ENCODE peak calls at places on chromosomes 7 and 10, in nine cellular contexts. Q is neuronal stem cell, E is psoas muscle, F is GM23248, U is fibroblast of lung, T is transverse colon, J is gastrocnemius medialis, N is heart right ventricle, A is heart left ventricle. H is an unnamed sample.

GRCh38 chr10:1396236-1396635 is 340.1 kb downstream of the WDR37 start:
- DNase-seq in Q (no peak), E (no peak), F (no peak), U (no peak), T (no peak), J (no peak), N (no peak), A (no peak), H (peak; percentile 31)

GRCh38 chr10:50440489-50440888 is 183.3 kb downstream of the SGMS1 start:
- DNase-seq in Q (no peak), E (no peak), F (no peak), U (no peak), T (no peak), J (no peak), N (no peak), A (no peak), H (no peak)

GRCh38 chr7:159247910-159248309 is 103.2 kb upstream of the VIPR2 start:
- DNase-seq in Q (no peak), E (no peak), F (no peak), U (no peak), T (no peak), J (no peak), N (no peak), A (no peak), H (no peak)

GRCh38 chr10:85682621-85683020 is 684.0 kb downstream of the GRID1 start:
- DNase-seq in Q (no peak), E (no peak), F (no peak), U (no peak), T (no peak), J (no peak), N (no peak), A (no peak), H (no peak)

GRCh38 chr7:135716677-135717238 is 11.2 kb downstream of the SLC13A4 start:
- DNase-seq in Q (no peak), E (no peak), F (peak; percentile 87), U (peak; percentile 90), T (no peak), J (no peak), N (no peak), A (no peak), H (peak; percentile 84)

GRCh38 chr7:14858866-14859265 is 43.7 kb downstream of the DGKB start:
- DNase-seq in Q (no peak), E (no peak), F (no peak), U (no peak), T (no peak), J (no peak), N (no peak), A (no peak), H (no peak)

GRCh38 chr7:69898189-69898588 is 299.9 kb downstream of the AUTS2 start:
- DNase-seq in Q (no peak), E (no peak), F (no peak), U (no peak), T (no peak), J (no peak), N (no peak), A (no peak), H (no peak)

GRCh38 chr7:155916926-155917655 is 104.8 kb upstream of the SHH start:
- DNase-seq in Q (no peak), E (no peak), F (no peak), U (peak; percentile 21), T (no peak), J (no peak), N (no peak), A (no peak), H (no peak)

GRCh38 chr10:110857265-110858158 is 14.2 kb upstream of the PDCD4 start:
- DNase-seq in Q (no peak), E (no peak), F (peak; percentile 33), U (peak; percentile 60), T (peak; percentile 71), J (no peak), N (no peak), A (no peak), H (no peak)

GRCh38 chr10:131316321-131317075 is 5.0 kb upstream of the TCERG1L start:
- DNase-seq in Q (no peak), E (no peak), F (no peak), U (no peak), T (no peak), J (no peak), N (no peak), A (no peak), H (no peak)

DNA sequence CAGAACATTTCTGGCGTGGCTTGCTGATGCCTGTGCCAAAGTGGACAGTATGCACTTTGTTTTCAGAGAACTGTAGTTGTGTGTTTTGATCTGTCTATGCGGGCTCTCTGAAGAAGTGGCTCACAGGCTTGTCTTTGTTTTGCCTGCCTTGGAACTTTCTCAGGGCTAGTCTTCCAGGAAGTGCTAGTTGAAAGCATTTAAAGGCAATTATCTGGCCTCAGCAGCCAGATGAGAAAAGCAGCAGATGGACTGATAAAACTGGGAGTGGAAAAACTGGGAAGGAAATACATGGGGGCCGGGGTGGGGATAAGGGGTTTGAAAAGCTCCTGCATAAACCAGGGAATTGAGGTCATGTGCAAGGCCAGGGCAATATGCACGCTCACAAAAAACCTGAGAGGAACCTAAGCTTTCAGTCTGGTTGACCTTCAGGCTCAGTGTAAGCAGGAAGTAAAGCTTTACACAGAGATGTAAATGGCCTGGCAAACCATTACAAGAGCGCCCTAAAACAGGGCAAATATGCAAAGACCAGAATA is 94.5 kb downstream of the ZNF33B start:
- DNase-seq in Q (no peak), E (no peak), F (no peak), U (no peak), T (no peak), J (no peak), N (no peak), A (no peak), H (no peak)
- H3K9me3 ChIP-seq in Q (peaks cover 10% of the 10 kb centered on the region), E (peaks cover 48% of the 10 kb centered on the region), F (peaks cover 2% of the 10 kb centered on the region), U (no peaks in the 10 kb centered on the region), T (peaks cover 61% of the 10 kb centered on the region), J (no peaks in the 10 kb centered on the region), N (peaks cover 9% of the 10 kb centered on the region), A (peaks cover 81% of the 10 kb centered on the region), H (no peaks in the 10 kb centered on the region)

DNA sequence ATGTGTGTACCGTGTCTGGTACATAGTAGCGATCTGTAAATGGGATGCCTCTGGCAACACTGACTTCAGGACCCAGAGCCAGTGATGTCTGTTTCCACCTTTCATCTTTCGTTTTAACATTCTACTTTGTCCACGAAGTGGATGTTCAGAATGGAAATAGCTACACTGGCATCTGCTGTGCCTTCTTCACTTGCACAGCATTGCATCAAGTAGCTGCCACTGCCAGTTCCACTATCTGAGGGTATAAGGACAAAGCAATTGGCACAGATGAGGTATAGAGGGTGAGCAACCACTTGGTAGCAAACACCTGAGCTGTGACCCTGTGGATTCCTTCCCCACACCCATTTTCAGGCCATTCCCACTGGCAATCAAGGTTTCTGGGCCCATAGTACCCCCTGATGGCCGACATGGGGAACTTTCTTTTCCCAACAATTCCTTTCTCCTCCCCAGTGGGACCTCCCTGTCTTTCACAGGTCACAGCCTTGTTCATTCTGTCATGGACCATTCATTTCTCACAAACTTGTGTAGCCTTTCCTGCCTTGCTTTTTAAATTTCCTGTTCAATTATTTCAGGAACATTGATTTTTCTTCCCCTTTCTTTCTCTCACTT is 4.0 kb downstream of the ITGA8 start:
- DNase-seq in Q (peak; percentile 9), E (no peak), F (peak; percentile 56), U (no peak), T (no peak), J (no peak), N (no peak), A (no peak), H (peak; percentile 41)
- H3K4me3 ChIP-seq in Q (no peak overlapping the region), E (no peak overlapping the region), F (no peak overlapping the region), U (no peak overlapping the region), T (no peak overlapping the region), J (no peak overlapping the region), N (no peak overlapping the region), A (no peak overlapping the region), H (no peak overlapping the region)

GRCh38 chr10:15546606-15547005 is 173.1 kb downstream of the ITGA8 start:
- DNase-seq in Q (no peak), E (no peak), F (no peak), U (no peak), T (no peak), J (no peak), N (no peak), A (no peak), H (no peak)

GRCh38 chr10:15545266-15545665 is 174.2 kb upstream of the FAM171A1 start:
- DNase-seq in Q (no peak), E (no peak), F (no peak), U (no peak), T (no peak), J (no peak), N (no peak), A (no peak), H (no peak)

GRCh38 chr10:15548331-15548730 is 171.4 kb downstream of the ITGA8 start:
- DNase-seq in Q (no peak), E (no peak), F (no peak), U (no peak), T (no peak), J (no peak), N (no peak), A (no peak), H (no peak)

GRCh38 chr10:15543994-15544393 is 172.9 kb upstream of the FAM171A1 start:
- DNase-seq in Q (no peak), E (no peak), F (no peak), U (no peak), T (no peak), J (no peak), N (no peak), A (no peak), H (no peak)

DNA sequence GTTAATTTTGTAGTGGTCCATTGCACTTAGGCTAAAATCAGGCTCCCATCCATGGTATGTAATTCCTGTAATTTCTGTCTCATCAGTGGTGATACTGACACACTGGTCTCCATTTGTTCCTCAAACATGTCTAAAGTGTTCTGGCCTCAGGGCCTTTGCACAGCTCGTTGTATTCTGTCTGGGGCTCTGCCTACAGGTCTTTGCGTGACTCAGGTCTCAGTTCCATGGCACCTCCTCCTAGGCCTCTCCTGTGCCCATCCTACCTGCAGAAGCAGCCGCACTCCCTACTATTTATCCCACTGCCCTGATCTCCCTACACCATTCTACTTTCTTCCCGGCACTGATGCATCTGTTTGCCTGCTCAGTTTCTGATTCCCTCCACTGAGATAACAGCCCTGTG is 173.8 kb downstream of the ITGA8 start:
- DNase-seq in Q (no peak), E (no peak), F (no peak), U (no peak), T (no peak), J (no peak), N (no peak), A (no peak), H (no peak)
- H3K9me3 ChIP-seq in Q (peaks cover 3% of the 10 kb centered on the region), E (no peaks in the 10 kb centered on the region), F (no peaks in the 10 kb centered on the region), U (no peaks in the 10 kb centered on the region), T (no peaks in the 10 kb centered on the region), J (no peaks in the 10 kb centered on the region), N (no peaks in the 10 kb centered on the region), A (peaks cover 26% of the 10 kb centered on the region), H (no peaks in the 10 kb centered on the region)

GRCh38 chr10:60732240-60733188 is 45.8 kb upstream of the CDK1 start:
- DNase-seq in Q (no peak), E (peak; percentile 51), F (peak; percentile 12), U (no peak), T (peak; percentile 51), J (no peak), N (no peak), A (no peak), H (no peak)
- H3K4me3 ChIP-seq in Q (peak overlapping the region; percentile 53), E (peak overlapping the region; percentile 69), F (peak overlapping the region; percentile 58), U (no peak overlapping the region), T (peak overlapping the region; percentile 71), J (peak overlapping the region; percentile 50), N (peak overlapping the region; percentile 50), A (peak overlapping the region; percentile 65), H (peak overlapping the region; percentile 43)

GRCh38 chr7:63931985-63932577 is 66.6 kb upstream of the ZNF722 start:
- DNase-seq in Q (no peak), E (no peak), F (no peak), U (no peak), T (no peak), J (no peak), N (no peak), A (peak; percentile 23), H (no peak)
- H3K9me3 ChIP-seq in Q (peaks cover 33% of the 10 kb centered on the region), E (no peaks in the 10 kb centered on the region), F (no peaks in the 10 kb centered on the region), U (no peaks in the 10 kb centered on the region), T (no peaks in the 10 kb centered on the region), J (no peaks in the 10 kb centered on the region), N (no peaks in the 10 kb centered on the region), A (peaks cover 12% of the 10 kb centered on the region), H (peaks cover 10% of the 10 kb centered on the region)